ENCODE peak calls at places on chromosomes 11 and 22, in five cellular contexts. G is spleen, D is cardiac fibroblast, X is fibroblast of the aortic adventitia, K is WTC11. I is an unnamed sample.

GRCh38 chr11:125918140-125918840 is 14.0 kb downstream of the DDX25 start:
- DNase-seq in K (no peak), D (no peak), X (no peak), G (no peak), I (no peak)

GRCh38 chr22:44445731-44446130 is 52.3 kb downstream of the RTL6 start:
- DNase-seq in X (no peak), D (no peak), K (no peak), G (peak), I (no peak)

GRCh38 chr22:30643055-30643875 is 7.7 kb downstream of the SLC35E4 start:
- DNase-seq in X (no peak), G (no peak), D (no peak), K (no peak), I (no peak)

GRCh38 chr11:101401245-101401644 is 182.6 kb downstream of the TRPC6 start:
- DNase-seq in X (no peak), K (no peak), D (peak), G (no peak), I (no peak)

GRCh38 chr11:123434911-123435310 is 4.8 kb downstream of the GRAMD1B start:
- DNase-seq in D (no peak), K (peak), X (no peak), G (no peak), I (peak)

GRCh38 chr11:115042002-115042401 is 363.7 kb downstream of the NXPE2 start:
- DNase-seq in D (no peak), K (peak), G (no peak), X (no peak), I (no peak)

GRCh38 chr11:123719452-123719851 is 22.0 kb downstream of the ZNF202 start:
- DNase-seq in K (no peak), X (peak), D (no peak), G (no peak), I (peak)

GRCh38 chr22:30781271-30781875 is 86.7 kb downstream of the OSBP2 start:
- DNase-seq in G (no peak), K (no peak), X (no peak), D (no peak), I (no peak)

GRCh38 chr22:38218661-38219331 is 17.0 kb downstream of the MAFF start:
- DNase-seq in D (peak), X (peak), K (peak), G (no peak), I (peak)

GRCh38 chr22:44167501-44167900 is 13.2 kb upstream of the PARVG start:
- DNase-seq in K (no peak), D (no peak), X (no peak), G (peak), I (no peak)

GRCh38 chr11:75083217-75083605 is 13.5 kb downstream of the OR2AT4 start:
- DNase-seq in G (no peak), K (no peak), D (no peak), X (no peak), I (no peak)

GRCh38 chr11:131356201-131356600 is 14.2 kb upstream of the NTM start:
- DNase-seq in G (no peak), K (no peak), D (peak), X (no peak), I (no peak)

GRCh38 chr11:75576445-75577049 is 14.5 kb downstream of the SERPINH1 start:
- DNase-seq in K (peak), G (peak), X (peak), D (peak), I (no peak)

GRCh38 chr11:102513869-102514268 is 16.7 kb downstream of the MMP7 start:
- DNase-seq in X (peak), G (no peak), K (no peak), D (peak), I (peak)

GRCh38 chr11:131473510-131473909 is 103.1 kb downstream of the NTM start:
- DNase-seq in G (no peak), D (no peak), X (no peak), K (no peak), I (no peak)

GRCh38 chr11:46001427-46002049 is 79.1 kb downstream of the LARGE2 start:
- DNase-seq in X (peak), G (no peak), K (no peak), D (peak), I (peak)

GRCh38 chr22:41899110-41899509 is 15.8 kb downstream of the SHISA8 start:
- DNase-seq in G (no peak), X (no peak), D (no peak), K (no peak), I (no peak)

GRCh38 chr11:10314199-10315072 is 9.6 kb downstream of the ADM start:
- DNase-seq in X (peak), D (peak), G (no peak), K (no peak), I (peak)

GRCh38 chr22:20566420-20567260 is 59.2 kb downstream of the MED15 start:
- DNase-seq in K (no peak), X (peak), D (peak), G (peak), I (no peak)

GRCh38 chr11:44598831-44599230 is 33.4 kb downstream of the CD82 start:
- DNase-seq in X (no peak), K (no peak), G (no peak), D (no peak), I (no peak)

GRCh38 chr22:19412478-19412877 is 19.1 kb downstream of the HIRA start:
- DNase-seq in G (no peak), X (no peak), K (no peak), D (no peak), I (no peak)

GRCh38 chr11:85627332-85627997 is at the start of gene DLG2:
- DNase-seq in D (peak), K (no peak), X (peak), G (no peak), I (peak)

GRCh38 chr22:43232445-43232844 is 45.5 kb upstream of the TTLL12 start:
- DNase-seq in D (no peak), K (no peak), X (no peak), G (no peak), I (no peak)

GRCh38 chr22:47154621-47155081 is 392.2 kb downstream of the TBC1D22A start:
- DNase-seq in X (peak), G (no peak), D (peak), K (no peak), I (peak)

GRCh38 chr11:114159320-114159719 is 99.8 kb downstream of the ZBTB16 start:
- DNase-seq in D (no peak), X (no peak), K (no peak), G (no peak), I (no peak)

GRCh38 chr11:134576286-134576685 is 164.2 kb upstream of the B3GAT1 start:
- DNase-seq in K (no peak), X (no peak), G (no peak), D (no peak), I (no peak)

GRCh38 chr22:49776891-49777290 is 50.8 kb downstream of the BRD1 start:
- DNase-seq in X (no peak), G (no peak), K (no peak), D (no peak), I (no peak)

GRCh38 chr22:24992946-24993345 is 40.4 kb downstream of the KIAA1671 start:
- DNase-seq in K (no peak), D (no peak), X (no peak), G (no peak), I (no peak)

DNA sequence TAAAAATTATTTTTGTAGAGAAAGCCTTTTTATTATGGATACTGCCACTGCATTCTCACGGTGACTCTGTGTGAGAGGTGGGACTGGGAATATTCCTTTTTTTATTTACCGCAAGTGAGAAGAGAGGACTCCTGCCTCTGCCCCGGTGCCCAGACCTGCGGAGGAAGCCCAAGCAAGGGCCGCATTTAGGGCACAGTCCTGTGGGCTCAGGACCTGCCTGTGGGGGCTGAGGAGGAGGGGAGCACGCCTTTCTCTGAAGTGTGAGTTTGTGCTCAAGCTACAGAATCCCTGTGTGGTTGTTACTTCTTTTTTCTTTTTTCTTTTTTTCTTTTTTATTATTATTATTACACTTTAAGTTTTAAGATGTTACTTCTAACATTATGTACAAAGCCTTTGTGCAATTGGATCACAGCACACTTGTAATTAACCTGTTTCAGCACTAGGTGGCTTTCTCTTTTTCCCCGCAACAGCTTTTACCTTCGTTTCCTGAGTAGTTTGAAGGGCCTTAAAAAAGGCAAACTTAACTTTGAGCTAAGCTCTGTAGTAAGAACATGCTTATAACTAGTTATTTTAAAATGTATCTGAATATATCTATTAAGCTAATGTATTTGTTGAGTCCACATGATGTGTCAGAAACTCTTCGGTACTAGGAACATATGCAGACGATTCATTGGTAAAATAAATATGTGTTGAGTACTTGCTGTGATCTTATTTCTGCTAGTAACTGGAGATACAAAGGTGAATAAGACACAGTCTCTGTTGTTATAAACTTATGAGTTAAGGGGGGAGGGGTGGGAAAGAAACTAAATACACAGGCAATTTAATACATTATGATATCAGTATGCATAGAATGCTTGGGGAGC is 18.3 kb downstream of the AMOTL1 start:
- DNase-seq in X (peak), G (no peak), D (peak), K (peak), I (peak)
- TF ChIP-seq CTCF in X (peak), G (no peak), D (peak), K (peak), I (peak)

DNA sequence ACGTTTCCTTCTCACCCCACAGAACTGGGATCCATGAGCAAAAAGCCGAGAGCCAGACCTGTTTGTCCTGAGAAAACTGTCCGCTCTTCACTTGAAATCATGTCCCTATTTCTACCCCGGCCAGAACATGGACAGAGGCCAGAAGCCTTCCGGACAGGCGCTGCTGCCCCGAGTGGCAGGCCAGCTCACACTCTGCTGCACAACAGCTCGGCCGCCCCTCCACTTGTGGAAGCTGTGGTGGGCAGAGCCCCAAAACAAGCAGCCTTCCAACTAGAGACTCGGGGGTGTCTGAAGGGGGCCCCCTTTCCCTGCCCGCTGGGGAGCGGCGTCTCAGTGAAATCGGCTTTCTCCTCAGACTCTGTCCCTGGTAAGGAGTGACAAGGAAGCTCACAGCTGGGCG is 24.0 kb downstream of the CD5 start:
- DNase-seq in X (peak), K (peak), G (no peak), D (peak), I (no peak)
- TF ChIP-seq CTCF in X (peak), K (no peak), G (no peak), D (peak), I (no peak)

DNA sequence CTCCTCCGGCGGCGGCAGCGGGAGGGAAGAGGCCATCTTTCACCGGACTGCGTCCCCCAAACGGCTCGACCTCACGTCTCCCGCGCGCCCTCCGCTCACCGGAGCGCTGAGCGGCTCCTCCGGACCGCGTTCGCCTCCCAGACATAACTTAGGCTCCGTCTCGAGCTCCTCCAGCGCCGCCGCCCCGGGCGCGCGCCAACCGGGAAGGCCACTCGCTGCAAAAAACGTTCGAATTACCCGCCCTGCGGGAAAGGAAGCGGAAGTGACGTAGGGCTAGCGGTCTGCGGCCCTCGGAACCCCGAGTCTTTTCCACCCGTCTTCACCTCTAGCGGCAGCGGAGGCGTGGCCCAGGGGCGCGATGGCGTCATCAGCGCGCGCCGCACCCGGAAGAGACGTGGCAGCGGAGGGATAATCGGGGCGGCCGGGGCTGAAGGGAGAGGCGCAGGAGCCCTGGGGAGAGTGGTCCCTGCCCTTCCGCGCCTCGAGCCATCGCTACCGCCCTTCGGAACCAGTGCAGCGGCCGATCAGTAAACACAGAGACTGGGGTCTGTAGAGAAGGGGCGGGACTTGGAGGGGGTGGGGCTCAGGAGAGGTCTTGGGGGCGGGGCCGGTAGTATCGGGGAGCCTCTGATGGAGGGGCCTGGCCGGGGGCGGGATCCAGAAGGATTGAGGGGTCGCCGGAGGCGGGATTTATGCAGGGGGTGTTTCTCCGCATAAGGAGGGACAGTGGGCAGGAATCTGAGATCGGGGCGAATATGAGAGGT is at the start of the genes CDCA5 and ZFPL1:
- DNase-seq in D (peak), X (peak), G (peak), K (peak), I (peak)
- TF ChIP-seq CTCF in D (no peak), X (no peak), G (no peak), K (no peak), I (no peak)

DNA sequence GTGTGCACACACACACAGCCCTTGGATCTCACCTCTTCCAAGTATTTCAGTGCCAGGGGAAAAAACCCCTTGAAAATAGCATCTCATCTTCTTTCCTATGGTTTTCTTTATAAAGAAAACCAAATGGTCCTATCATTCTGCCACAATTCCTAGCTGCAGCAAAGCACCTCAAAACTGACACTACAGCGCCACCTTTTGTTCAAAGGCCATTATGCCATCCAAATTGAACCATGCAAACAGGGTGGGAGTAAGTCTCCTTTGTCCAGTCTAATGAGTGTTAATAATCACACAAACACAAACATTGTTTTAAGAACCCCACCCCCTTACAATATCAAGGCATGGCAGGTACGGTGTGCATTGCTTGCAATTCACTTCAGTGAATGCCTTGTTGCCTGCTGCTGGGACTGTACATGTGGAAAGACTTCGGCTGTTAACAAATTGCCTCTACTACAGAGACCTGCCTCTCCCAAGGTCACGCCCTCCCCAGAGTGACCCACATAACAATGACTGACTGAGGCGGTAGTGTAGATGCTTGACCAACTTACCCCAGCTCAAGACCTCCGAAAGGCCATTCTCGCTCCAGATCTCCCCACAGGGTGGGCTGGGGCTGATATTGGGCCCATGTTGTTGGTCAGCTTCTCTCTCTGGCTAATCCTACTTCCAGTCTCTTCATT is 31.7 kb downstream of the FAM181B start:
- DNase-seq in X (peak), K (peak), D (peak), G (no peak), I (peak)
- TF ChIP-seq CTCF in X (peak), K (peak), D (peak), G (no peak), I (peak)

DNA sequence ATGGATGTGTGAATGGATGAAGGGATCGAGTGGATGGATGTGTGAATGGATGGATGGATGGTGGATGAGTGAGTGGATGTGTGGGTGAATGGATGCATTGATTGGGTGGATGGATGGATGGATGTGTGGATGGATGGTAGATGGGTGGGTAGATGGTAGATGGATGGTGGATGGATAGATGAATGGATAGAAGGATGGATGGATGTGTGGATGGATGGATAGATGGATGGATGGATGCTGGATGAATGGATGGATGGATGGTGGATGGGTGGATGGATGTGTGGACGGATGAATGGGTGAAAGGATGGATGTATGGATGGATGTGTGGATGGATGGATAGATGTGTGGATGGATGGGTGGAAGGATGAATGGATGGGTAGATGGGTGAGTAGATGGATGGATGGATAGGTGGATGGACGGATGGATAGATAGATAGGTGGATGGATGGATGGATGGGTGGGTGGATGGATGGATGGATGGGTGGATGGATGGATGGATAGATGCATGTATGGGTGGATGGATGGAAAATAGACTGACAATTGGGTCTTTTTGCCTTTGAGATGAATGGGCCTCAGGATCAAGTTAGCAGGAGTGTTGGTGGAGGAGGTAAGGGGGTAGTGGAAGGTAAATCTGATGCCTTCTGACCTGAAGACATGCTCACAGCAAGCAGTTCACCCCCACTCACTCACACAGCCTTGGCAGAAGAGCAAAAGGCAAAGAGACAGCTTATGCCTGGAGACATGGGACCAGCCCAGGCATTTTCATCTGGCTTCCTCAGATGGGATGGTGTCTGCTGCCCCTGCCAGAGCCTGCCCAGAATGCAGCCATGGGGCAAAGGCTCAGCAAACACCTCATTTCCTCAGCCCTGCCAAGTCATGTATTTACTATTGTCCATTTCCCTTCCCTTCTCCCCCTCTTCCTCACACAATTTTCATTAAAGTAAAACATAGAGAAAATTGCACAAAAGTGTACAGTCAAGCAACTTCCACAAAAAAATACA is 8.0 kb upstream of the FADD start:
- DNase-seq in K (no peak), D (no peak), G (no peak), X (no peak), I (no peak)
- TF ChIP-seq CTCF in K (no peak), D (no peak), G (no peak), X (no peak), I (no peak)

GRCh38 chr11:34512810-34513673 is 552 bp downstream of the ELF5 start:
- DNase-seq in G (peak), K (peak), X (peak), D (peak), I (peak)
- TF ChIP-seq CTCF in G (peak), K (peak), X (peak), D (peak), I (peak)

DNA sequence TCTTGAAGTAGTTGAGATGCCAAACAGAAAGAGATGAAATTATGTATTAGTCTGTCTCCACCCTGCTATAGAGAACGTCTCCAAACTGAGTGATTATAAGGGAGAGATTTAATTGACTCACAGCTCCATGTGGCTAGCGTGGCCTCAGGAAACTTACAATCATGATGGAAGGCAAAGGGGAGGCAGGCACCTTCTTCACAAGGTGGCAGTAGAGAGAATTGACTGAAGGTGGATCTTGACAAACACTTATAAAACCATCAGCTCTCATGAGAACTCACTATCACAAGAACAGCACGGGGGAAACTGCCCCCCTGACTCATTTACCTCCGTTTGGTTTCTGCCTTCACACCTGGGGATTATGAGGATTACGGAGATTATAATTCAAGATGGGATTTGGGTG is 794.0 kb downstream of the CNTN5 start:
- DNase-seq in X (no peak), G (no peak), K (no peak), D (no peak), I (no peak)
- TF ChIP-seq CTCF in X (no peak), G (no peak), K (no peak), D (no peak), I (peak)

GRCh38 chr11:121282376-121282775 is 10.2 kb upstream of the SC5D start:
- DNase-seq in G (no peak), K (no peak), D (no peak), X (no peak), I (peak)
- TF ChIP-seq CTCF in G (no peak), K (no peak), D (no peak), X (no peak), I (no peak)